ENCODE peak calls at places on chromosomes 4 and X, in eight cellular contexts. One of them, this sample, is unnamed.

GRCh38 chr4:155667538-155668511 is 1.2 kb downstream of the GUCY1A1 start:
- DNase-seq in amygdala: peak; percentile 7
- DNase-seq in T-helper 2 cell: no peak
- DNase-seq in activated naive CD4-positive, alpha-beta T cell: no peak
- DNase-seq in neural progenitor cell: peak; percentile 70
- DNase-seq in left cardiac atrium: peak; percentile 58
- DNase-seq in IMR-90: peak; percentile 27
- DNase-seq in NCI-H524: no peak
- DNase-seq in this sample: no peak

GRCh38 chr4:97238956-97239698 is 904.1 kb downstream of the STPG2 start:
- DNase-seq in amygdala: no peak
- DNase-seq in T-helper 2 cell: no peak
- DNase-seq in activated naive CD4-positive, alpha-beta T cell: no peak
- DNase-seq in neural progenitor cell: peak; percentile 36
- DNase-seq in left cardiac atrium: no peak
- DNase-seq in IMR-90: no peak
- DNase-seq in NCI-H524: peak; percentile 53
- DNase-seq in this sample: no peak

GRCh38 chr4:171353535-171353934 is 459.7 kb upstream of the GALNTL6 start:
- DNase-seq in amygdala: no peak
- DNase-seq in T-helper 2 cell: no peak
- DNase-seq in activated naive CD4-positive, alpha-beta T cell: no peak
- DNase-seq in neural progenitor cell: no peak
- DNase-seq in left cardiac atrium: no peak
- DNase-seq in IMR-90: no peak
- DNase-seq in NCI-H524: no peak
- DNase-seq in this sample: no peak

GRCh38 chrX:13147758-13148157 is 103.3 kb upstream of the FAM9C start:
- DNase-seq in amygdala: no peak
- DNase-seq in T-helper 2 cell: no peak
- DNase-seq in activated naive CD4-positive, alpha-beta T cell: no peak
- DNase-seq in neural progenitor cell: no peak
- DNase-seq in left cardiac atrium: no peak
- DNase-seq in IMR-90: peak; percentile 58
- DNase-seq in NCI-H524: no peak
- DNase-seq in this sample: no peak

GRCh38 chr4:48138511-48138910 is 4.5 kb upstream of the TXK start:
- DNase-seq in amygdala: no peak
- DNase-seq in T-helper 2 cell: no peak
- DNase-seq in activated naive CD4-positive, alpha-beta T cell: no peak
- DNase-seq in neural progenitor cell: no peak
- DNase-seq in left cardiac atrium: no peak
- DNase-seq in IMR-90: no peak
- DNase-seq in NCI-H524: no peak
- DNase-seq in this sample: no peak

GRCh38 chrX:140821280-140821679 is 111.7 kb downstream of the LINC00632 start:
- DNase-seq in amygdala: no peak
- DNase-seq in T-helper 2 cell: no peak
- DNase-seq in activated naive CD4-positive, alpha-beta T cell: no peak
- DNase-seq in neural progenitor cell: no peak
- DNase-seq in left cardiac atrium: no peak
- DNase-seq in IMR-90: no peak
- DNase-seq in NCI-H524: no peak
- DNase-seq in this sample: no peak

GRCh38 chrX:56746996-56747395 is 18.0 kb downstream of the NBDY start:
- DNase-seq in amygdala: no peak
- DNase-seq in T-helper 2 cell: no peak
- DNase-seq in activated naive CD4-positive, alpha-beta T cell: no peak
- DNase-seq in neural progenitor cell: no peak
- DNase-seq in left cardiac atrium: no peak
- DNase-seq in IMR-90: no peak
- DNase-seq in NCI-H524: no peak
- DNase-seq in this sample: no peak

GRCh38 chr4:124943145-124943889 is 230.8 kb upstream of the ANKRD50 start:
- DNase-seq in amygdala: no peak
- DNase-seq in T-helper 2 cell: no peak
- DNase-seq in activated naive CD4-positive, alpha-beta T cell: no peak
- DNase-seq in neural progenitor cell: no peak
- DNase-seq in left cardiac atrium: no peak
- DNase-seq in IMR-90: no peak
- DNase-seq in NCI-H524: no peak
- DNase-seq in this sample: no peak

GRCh38 chr4:82223715-82224114 is 150.1 kb downstream of the HNRNPD start:
- DNase-seq in amygdala: no peak
- DNase-seq in T-helper 2 cell: no peak
- DNase-seq in activated naive CD4-positive, alpha-beta T cell: no peak
- DNase-seq in neural progenitor cell: no peak
- DNase-seq in left cardiac atrium: peak; percentile 26
- DNase-seq in IMR-90: no peak
- DNase-seq in NCI-H524: no peak
- DNase-seq in this sample: no peak

GRCh38 chrX:74603040-74603439 is 11.4 kb downstream of the RLIM start:
- DNase-seq in amygdala: no peak
- DNase-seq in T-helper 2 cell: no peak
- DNase-seq in activated naive CD4-positive, alpha-beta T cell: no peak
- DNase-seq in neural progenitor cell: no peak
- DNase-seq in left cardiac atrium: no peak
- DNase-seq in IMR-90: no peak
- DNase-seq in NCI-H524: no peak
- DNase-seq in this sample: no peak

GRCh38 chrX:70096052-70096451 is 33.8 kb downstream of the OTUD6A start:
- DNase-seq in amygdala: no peak
- DNase-seq in T-helper 2 cell: no peak
- DNase-seq in activated naive CD4-positive, alpha-beta T cell: no peak
- DNase-seq in neural progenitor cell: peak; percentile 16
- DNase-seq in left cardiac atrium: no peak
- DNase-seq in IMR-90: peak; percentile 25
- DNase-seq in NCI-H524: peak; percentile 29
- DNase-seq in this sample: no peak

GRCh38 chrX:153245288-153245731 is 66.2 kb downstream of the MAGEA1 start:
- DNase-seq in amygdala: no peak
- DNase-seq in T-helper 2 cell: no peak
- DNase-seq in activated naive CD4-positive, alpha-beta T cell: no peak
- DNase-seq in neural progenitor cell: peak; percentile 74
- DNase-seq in left cardiac atrium: no peak
- DNase-seq in IMR-90: no peak
- DNase-seq in NCI-H524: peak; percentile 58
- DNase-seq in this sample: no peak

GRCh38 chrX:63918611-63919010 is 133.6 kb upstream of the ARHGEF9 start:
- DNase-seq in amygdala: no peak
- DNase-seq in T-helper 2 cell: no peak
- DNase-seq in activated naive CD4-positive, alpha-beta T cell: no peak
- DNase-seq in neural progenitor cell: peak; percentile 4
- DNase-seq in left cardiac atrium: no peak
- DNase-seq in IMR-90: no peak
- DNase-seq in NCI-H524: peak; percentile 82
- DNase-seq in this sample: no peak

GRCh38 chrX:17527135-17527701 is 152.2 kb downstream of the NHS start:
- DNase-seq in amygdala: no peak
- DNase-seq in T-helper 2 cell: no peak
- DNase-seq in activated naive CD4-positive, alpha-beta T cell: no peak
- DNase-seq in neural progenitor cell: peak; percentile 25
- DNase-seq in left cardiac atrium: peak; percentile 40
- DNase-seq in IMR-90: peak; percentile 35
- DNase-seq in NCI-H524: no peak
- DNase-seq in this sample: no peak

GRCh38 chr4:78612398-78613005 is 60.9 kb downstream of the ANXA3 start:
- DNase-seq in amygdala: no peak
- DNase-seq in T-helper 2 cell: no peak
- DNase-seq in activated naive CD4-positive, alpha-beta T cell: no peak
- DNase-seq in neural progenitor cell: no peak
- DNase-seq in left cardiac atrium: no peak
- DNase-seq in IMR-90: peak; percentile 61
- DNase-seq in NCI-H524: no peak
- DNase-seq in this sample: no peak

GRCh38 chr4:39873823-39874222 is 103.9 kb downstream of the PDS5A start:
- DNase-seq in amygdala: no peak
- DNase-seq in T-helper 2 cell: no peak
- DNase-seq in activated naive CD4-positive, alpha-beta T cell: no peak
- DNase-seq in neural progenitor cell: no peak
- DNase-seq in left cardiac atrium: no peak
- DNase-seq in IMR-90: no peak
- DNase-seq in NCI-H524: no peak
- DNase-seq in this sample: no peak

GRCh38 chr4:14155803-14156202 is 528.3 kb upstream of the BOD1L1 start:
- DNase-seq in amygdala: no peak
- DNase-seq in T-helper 2 cell: no peak
- DNase-seq in activated naive CD4-positive, alpha-beta T cell: no peak
- DNase-seq in neural progenitor cell: no peak
- DNase-seq in left cardiac atrium: no peak
- DNase-seq in IMR-90: peak; percentile 8
- DNase-seq in NCI-H524: peak; percentile 32
- DNase-seq in this sample: no peak

GRCh38 chr4:184267673-184268573 is 50.2 kb upstream of the ENPP6 start:
- DNase-seq in amygdala: no peak
- DNase-seq in T-helper 2 cell: peak; percentile 21
- DNase-seq in activated naive CD4-positive, alpha-beta T cell: peak; percentile 10
- DNase-seq in neural progenitor cell: no peak
- DNase-seq in left cardiac atrium: peak; percentile 45
- DNase-seq in IMR-90: peak; percentile 97
- DNase-seq in NCI-H524: no peak
- DNase-seq in this sample: peak; percentile 23

GRCh38 chr4:71406459-71406963 is 67.7 kb downstream of the SLC4A4 start:
- DNase-seq in amygdala: no peak
- DNase-seq in T-helper 2 cell: no peak
- DNase-seq in activated naive CD4-positive, alpha-beta T cell: no peak
- DNase-seq in neural progenitor cell: no peak
- DNase-seq in left cardiac atrium: no peak
- DNase-seq in IMR-90: peak; percentile 77
- DNase-seq in NCI-H524: no peak
- DNase-seq in this sample: no peak

GRCh38 chr4:169253904-169254303 is 16.9 kb downstream of the SH3RF1 start:
- DNase-seq in amygdala: no peak
- DNase-seq in T-helper 2 cell: no peak
- DNase-seq in activated naive CD4-positive, alpha-beta T cell: no peak
- DNase-seq in neural progenitor cell: no peak
- DNase-seq in left cardiac atrium: no peak
- DNase-seq in IMR-90: peak; percentile 94
- DNase-seq in NCI-H524: no peak
- DNase-seq in this sample: no peak

GRCh38 chrX:21940356-21940829 is at the start of gene SMS:
- DNase-seq in amygdala: peak; percentile 56
- DNase-seq in T-helper 2 cell: peak; percentile 17
- DNase-seq in activated naive CD4-positive, alpha-beta T cell: peak; percentile 1
- DNase-seq in neural progenitor cell: peak; percentile 60
- DNase-seq in left cardiac atrium: peak; percentile 84
- DNase-seq in IMR-90: peak; percentile 75
- DNase-seq in NCI-H524: no peak
- DNase-seq in this sample: peak; percentile 40

GRCh38 chr4:153156263-153156662 is 48.0 kb upstream of the TRIM2 start:
- DNase-seq in amygdala: no peak
- DNase-seq in T-helper 2 cell: no peak
- DNase-seq in activated naive CD4-positive, alpha-beta T cell: no peak
- DNase-seq in neural progenitor cell: peak; percentile 58
- DNase-seq in left cardiac atrium: no peak
- DNase-seq in IMR-90: no peak
- DNase-seq in NCI-H524: no peak
- DNase-seq in this sample: peak; percentile 10

GRCh38 chr4:153645183-153645582 is 38.9 kb upstream of the TLR2 start:
- DNase-seq in amygdala: no peak
- DNase-seq in T-helper 2 cell: no peak
- DNase-seq in activated naive CD4-positive, alpha-beta T cell: no peak
- DNase-seq in neural progenitor cell: no peak
- DNase-seq in left cardiac atrium: no peak
- DNase-seq in IMR-90: no peak
- DNase-seq in NCI-H524: no peak
- DNase-seq in this sample: no peak

GRCh38 chr4:15586046-15586445 is 69.1 kb downstream of the FBXL5 start:
- DNase-seq in amygdala: no peak
- DNase-seq in T-helper 2 cell: no peak
- DNase-seq in activated naive CD4-positive, alpha-beta T cell: no peak
- DNase-seq in neural progenitor cell: no peak
- DNase-seq in left cardiac atrium: no peak
- DNase-seq in IMR-90: no peak
- DNase-seq in NCI-H524: no peak
- DNase-seq in this sample: no peak

GRCh38 chr4:6501171-6501570 is 28.8 kb upstream of the PPP2R2C start:
- DNase-seq in amygdala: no peak
- DNase-seq in T-helper 2 cell: no peak
- DNase-seq in activated naive CD4-positive, alpha-beta T cell: no peak
- DNase-seq in neural progenitor cell: no peak
- DNase-seq in left cardiac atrium: no peak
- DNase-seq in IMR-90: no peak
- DNase-seq in NCI-H524: no peak
- DNase-seq in this sample: no peak

GRCh38 chr4:57090099-57090498 is 20.1 kb downstream of the IGFBP7 start:
- DNase-seq in amygdala: no peak
- DNase-seq in T-helper 2 cell: no peak
- DNase-seq in activated naive CD4-positive, alpha-beta T cell: no peak
- DNase-seq in neural progenitor cell: no peak
- DNase-seq in left cardiac atrium: no peak
- DNase-seq in IMR-90: no peak
- DNase-seq in NCI-H524: no peak
- DNase-seq in this sample: no peak

GRCh38 chr4:109730294-109731051 is 603 bp upstream of the PLA2G12A start:
- DNase-seq in amygdala: peak; percentile 33
- DNase-seq in T-helper 2 cell: peak; percentile 9
- DNase-seq in activated naive CD4-positive, alpha-beta T cell: no peak
- DNase-seq in neural progenitor cell: peak; percentile 72
- DNase-seq in left cardiac atrium: peak; percentile 57
- DNase-seq in IMR-90: peak; percentile 56
- DNase-seq in NCI-H524: peak; percentile 61
- DNase-seq in this sample: no peak

GRCh38 chrX:42948723-42949122 is 170.8 kb upstream of the PPP1R2C start:
- DNase-seq in amygdala: no peak
- DNase-seq in T-helper 2 cell: no peak
- DNase-seq in activated naive CD4-positive, alpha-beta T cell: no peak
- DNase-seq in neural progenitor cell: no peak
- DNase-seq in left cardiac atrium: no peak
- DNase-seq in IMR-90: no peak
- DNase-seq in NCI-H524: no peak
- DNase-seq in this sample: peak; percentile 15

GRCh38 chrX:129825746-129826505 is 17.8 kb downstream of the ZDHHC9 start:
- DNase-seq in amygdala: no peak
- DNase-seq in T-helper 2 cell: no peak
- DNase-seq in activated naive CD4-positive, alpha-beta T cell: no peak
- DNase-seq in neural progenitor cell: no peak
- DNase-seq in left cardiac atrium: no peak
- DNase-seq in IMR-90: no peak
- DNase-seq in NCI-H524: no peak
- DNase-seq in this sample: no peak